ENCODE peak calls at places on chromosomes 13 and 19, in eight cellular contexts. P is HFF-Myc, M is ureter, U is NCI-H1417, Y is smooth muscle cell of the brain vasculature, S is IMR-90, K is posterior cingulate gyrus, E is amygdala. V is an unnamed sample.

GRCh38 chr19:42270346-42271044 is 1.4 kb downstream of the CIC start:
- DNase-seq in Y (no peak), E (peak; percentile 51), M (peak; percentile 78), K (peak; percentile 85), P (no peak), U (peak; percentile 35), S (no peak), V (peak; percentile 35)

GRCh38 chr19:48858984-48859710 is 9.3 kb downstream of the PLEKHA4 start:
- DNase-seq in E (no peak), K (no peak), S (no peak), M (peak; percentile 57), P (no peak), Y (no peak), U (no peak), V (no peak)

GRCh38 chr13:20441879-20442278 is 83.8 kb downstream of the CRYL1 start:
- DNase-seq in K (no peak), P (no peak), U (no peak), E (no peak), M (no peak), Y (no peak), S (peak; percentile 83), V (peak; percentile 98)

GRCh38 chr13:52849727-52850395 is 1.4 kb upstream of the PCDH8 start:
- DNase-seq in Y (no peak), S (no peak), E (no peak), M (no peak), U (peak; percentile 72), K (peak; percentile 83), P (no peak), V (no peak)

GRCh38 chr13:28718186-28718537 is 608 bp downstream of the SLC46A3 start:
- DNase-seq in K (no peak), E (no peak), Y (no peak), P (no peak), U (no peak), S (peak; percentile 12), M (no peak), V (no peak)

GRCh38 chr19:33124207-33125098 is 7.5 kb upstream of the WDR88 start:
- DNase-seq in P (no peak), M (no peak), E (no peak), U (no peak), K (no peak), Y (no peak), S (no peak), V (no peak)

GRCh38 chr13:74246398-74246975 is 112.3 kb upstream of the KLF12 start:
- DNase-seq in K (no peak), M (no peak), P (no peak), U (no peak), S (peak; percentile 43), Y (peak; percentile 70), E (peak; percentile 0), V (no peak)

GRCh38 chr19:49820125-49820524 is 2.0 kb downstream of the MED25 start:
- DNase-seq in K (no peak), Y (no peak), E (no peak), S (no peak), U (no peak), M (no peak), P (no peak), V (no peak)

GRCh38 chr13:94408300-94409036 is 71.0 kb downstream of the DCT start:
- DNase-seq in P (no peak), S (no peak), K (no peak), M (no peak), E (no peak), Y (no peak), U (no peak), V (no peak)

GRCh38 chr19:9673912-9674668 is 810 bp downstream of the ZNF562 start:
- DNase-seq in K (no peak), E (no peak), S (peak; percentile 5), M (no peak), U (no peak), P (no peak), Y (no peak), V (no peak)

GRCh38 chr19:48135411-48135810 is 24.8 kb upstream of the PLA2G4C start:
- DNase-seq in K (no peak), Y (no peak), P (no peak), M (no peak), U (peak; percentile 6), S (no peak), E (no peak), V (peak; percentile 31)

GRCh38 chr13:37375724-37376123 is 222.8 kb downstream of the POSTN start:
- DNase-seq in Y (no peak), U (no peak), M (no peak), S (peak; percentile 46), E (no peak), K (no peak), P (no peak), V (no peak)

GRCh38 chr19:50793558-50794065 is 3.4 kb downstream of the ACP4 start:
- DNase-seq in S (no peak), P (no peak), U (no peak), E (no peak), K (no peak), M (no peak), Y (no peak), V (no peak)

GRCh38 chr19:41096353-41096752 is 8.1 kb downstream of the CYP2A13 start:
- DNase-seq in U (no peak), Y (no peak), S (no peak), P (no peak), E (no peak), K (no peak), M (no peak), V (no peak)

GRCh38 chr13:30577381-30577780 is 40.3 kb upstream of the USPL1 start:
- DNase-seq in M (no peak), P (peak; percentile 48), K (no peak), U (no peak), Y (peak; percentile 33), S (peak; percentile 95), E (no peak), V (peak; percentile 39)

GRCh38 chr13:100234524-100235136 is 145.7 kb downstream of the PCCA start:
- DNase-seq in K (no peak), E (no peak), Y (no peak), P (no peak), S (peak; percentile 55), M (no peak), U (no peak), V (no peak)

GRCh38 chr13:74465279-74465678 is 331.1 kb upstream of the KLF12 start:
- DNase-seq in U (no peak), S (no peak), M (no peak), Y (no peak), P (no peak), E (no peak), K (no peak), V (no peak)

GRCh38 chr13:113809934-113810333 is 50.9 kb downstream of the TMEM255B start:
- DNase-seq in P (no peak), U (no peak), S (no peak), E (no peak), Y (no peak), M (no peak), K (peak; percentile 16), V (no peak)

GRCh38 chr19:45576682-45577081 is 7.9 kb downstream of the OPA3 start:
- DNase-seq in M (no peak), P (no peak), E (no peak), K (peak; percentile 3), Y (no peak), S (no peak), U (no peak), V (no peak)

GRCh38 chr13:98094678-98095266 is 48.1 kb upstream of the FARP1 start:
- DNase-seq in P (no peak), U (no peak), K (no peak), S (no peak), E (no peak), Y (no peak), M (no peak), V (no peak)

GRCh38 chr19:4474504-4475136 is 2.5 kb downstream of the HDGFL2 start:
- DNase-seq in P (no peak), Y (no peak), U (peak; percentile 24), S (peak; percentile 68), E (peak; percentile 70), M (no peak), K (peak; percentile 92), V (peak; percentile 34)

GRCh38 chr13:51781246-51782022 is 22.5 kb downstream of the DHRS12 start:
- DNase-seq in U (no peak), M (no peak), S (peak; percentile 24), Y (no peak), K (no peak), P (no peak), E (no peak), V (no peak)

GRCh38 chr13:66210677-66211076 is 1019.5 kb downstream of the PCDH9 start:
- DNase-seq in S (peak; percentile 91), U (no peak), M (no peak), E (no peak), K (no peak), Y (peak; percentile 26), P (peak; percentile 12), V (peak; percentile 45)

GRCh38 chr19:12939292-12939606 is 840 bp downstream of the CALR start:
- DNase-seq in Y (no peak), E (no peak), P (no peak), M (no peak), K (no peak), S (peak; percentile 66), U (no peak), V (no peak)